ENCODE peak calls at places on chromosomes 12 and 14, in ten cellular contexts. One of them, this sample, is unnamed.

GRCh38 chr12:80044694-80045046 is 54.7 kb upstream of the OTOGL start:
- DNase-seq in stomach: no peak
- DNase-seq in GM20000: no peak
- DNase-seq in GM10248: no peak
- DNase-seq in uterus: no peak
- DNase-seq in AG09309: peak; percentile 64
- DNase-seq in heart left ventricle: no peak
- DNase-seq in endothelial cell: no peak
- DNase-seq in astrocyte: peak; percentile 92
- DNase-seq in astrocyte of the cerebellum: peak; percentile 73
- DNase-seq in this sample: peak; percentile 58

GRCh38 chr12:80226576-80226975 is 127.2 kb downstream of the OTOGL start:
- DNase-seq in stomach: no peak
- DNase-seq in GM20000: no peak
- DNase-seq in GM10248: no peak
- DNase-seq in uterus: no peak
- DNase-seq in AG09309: peak; percentile 33
- DNase-seq in heart left ventricle: no peak
- DNase-seq in endothelial cell: no peak
- DNase-seq in astrocyte: peak; percentile 69
- DNase-seq in astrocyte of the cerebellum: no peak
- DNase-seq in this sample: no peak

GRCh38 chr14:35254736-35255135 is 37.4 kb upstream of the PSMA6 start:
- DNase-seq in stomach: no peak
- DNase-seq in GM20000: peak; percentile 18
- DNase-seq in GM10248: peak; percentile 37
- DNase-seq in uterus: no peak
- DNase-seq in AG09309: no peak
- DNase-seq in heart left ventricle: no peak
- DNase-seq in endothelial cell: no peak
- DNase-seq in astrocyte: no peak
- DNase-seq in astrocyte of the cerebellum: no peak
- DNase-seq in this sample: no peak

GRCh38 chr12:127284870-127285431 is 982.0 kb upstream of the TMEM132C start:
- DNase-seq in stomach: no peak
- DNase-seq in GM20000: no peak
- DNase-seq in GM10248: no peak
- DNase-seq in uterus: no peak
- DNase-seq in AG09309: peak; percentile 99
- DNase-seq in heart left ventricle: no peak
- DNase-seq in endothelial cell: no peak
- DNase-seq in astrocyte: peak; percentile 86
- DNase-seq in astrocyte of the cerebellum: peak; percentile 12
- DNase-seq in this sample: peak; percentile 92

GRCh38 chr12:8907513-8907912 is 6.8 kb upstream of the PHC1 start:
- DNase-seq in stomach: no peak
- DNase-seq in GM20000: no peak
- DNase-seq in GM10248: no peak
- DNase-seq in uterus: no peak
- DNase-seq in AG09309: no peak
- DNase-seq in heart left ventricle: no peak
- DNase-seq in endothelial cell: no peak
- DNase-seq in astrocyte: no peak
- DNase-seq in astrocyte of the cerebellum: no peak
- DNase-seq in this sample: no peak

GRCh38 chr12:45934956-45935355 is 55.4 kb downstream of the SCAF11 start:
- DNase-seq in stomach: no peak
- DNase-seq in GM20000: no peak
- DNase-seq in GM10248: no peak
- DNase-seq in uterus: no peak
- DNase-seq in AG09309: no peak
- DNase-seq in heart left ventricle: no peak
- DNase-seq in endothelial cell: no peak
- DNase-seq in astrocyte: no peak
- DNase-seq in astrocyte of the cerebellum: no peak
- DNase-seq in this sample: no peak

GRCh38 chr12:69655616-69656336 is 43.3 kb downstream of the BEST3 start:
- DNase-seq in stomach: no peak
- DNase-seq in GM20000: no peak
- DNase-seq in GM10248: no peak
- DNase-seq in uterus: no peak
- DNase-seq in AG09309: peak; percentile 59
- DNase-seq in heart left ventricle: no peak
- DNase-seq in endothelial cell: no peak
- DNase-seq in astrocyte: peak; percentile 93
- DNase-seq in astrocyte of the cerebellum: peak; percentile 78
- DNase-seq in this sample: peak; percentile 71

GRCh38 chr12:68264175-68264863 is 10.9 kb upstream of the IL22 start:
- DNase-seq in stomach: no peak
- DNase-seq in GM20000: no peak
- DNase-seq in GM10248: no peak
- DNase-seq in uterus: no peak
- DNase-seq in AG09309: no peak
- DNase-seq in heart left ventricle: no peak
- DNase-seq in endothelial cell: no peak
- DNase-seq in astrocyte: peak; percentile 48
- DNase-seq in astrocyte of the cerebellum: no peak
- DNase-seq in this sample: no peak

GRCh38 chr12:27463826-27464554 is 17.5 kb downstream of the SMCO2 start:
- DNase-seq in stomach: no peak
- DNase-seq in GM20000: no peak
- DNase-seq in GM10248: no peak
- DNase-seq in uterus: peak; percentile 70
- DNase-seq in AG09309: peak; percentile 37
- DNase-seq in heart left ventricle: peak; percentile 57
- DNase-seq in endothelial cell: no peak
- DNase-seq in astrocyte: peak; percentile 21
- DNase-seq in astrocyte of the cerebellum: no peak
- DNase-seq in this sample: no peak

GRCh38 chr14:64970776-64971451 is 1.2 kb downstream of the RAB15 start:
- DNase-seq in stomach: no peak
- DNase-seq in GM20000: no peak
- DNase-seq in GM10248: no peak
- DNase-seq in uterus: no peak
- DNase-seq in AG09309: no peak
- DNase-seq in heart left ventricle: no peak
- DNase-seq in endothelial cell: no peak
- DNase-seq in astrocyte: no peak
- DNase-seq in astrocyte of the cerebellum: no peak
- DNase-seq in this sample: no peak

GRCh38 chr12:95582230-95583058 is 31.2 kb upstream of the USP44 start:
- DNase-seq in stomach: no peak
- DNase-seq in GM20000: no peak
- DNase-seq in GM10248: no peak
- DNase-seq in uterus: no peak
- DNase-seq in AG09309: no peak
- DNase-seq in heart left ventricle: no peak
- DNase-seq in endothelial cell: no peak
- DNase-seq in astrocyte: peak; percentile 22
- DNase-seq in astrocyte of the cerebellum: peak; percentile 51
- DNase-seq in this sample: no peak

GRCh38 chr12:71139153-71139735 is 18.6 kb downstream of the TSPAN8 start:
- DNase-seq in stomach: no peak
- DNase-seq in GM20000: no peak
- DNase-seq in GM10248: no peak
- DNase-seq in uterus: no peak
- DNase-seq in AG09309: no peak
- DNase-seq in heart left ventricle: no peak
- DNase-seq in endothelial cell: no peak
- DNase-seq in astrocyte: no peak
- DNase-seq in astrocyte of the cerebellum: no peak
- DNase-seq in this sample: no peak

GRCh38 chr12:71135812-71136176 is 22.0 kb downstream of the TSPAN8 start:
- DNase-seq in stomach: no peak
- DNase-seq in GM20000: no peak
- DNase-seq in GM10248: no peak
- DNase-seq in uterus: no peak
- DNase-seq in AG09309: no peak
- DNase-seq in heart left ventricle: no peak
- DNase-seq in endothelial cell: no peak
- DNase-seq in astrocyte: no peak
- DNase-seq in astrocyte of the cerebellum: no peak
- DNase-seq in this sample: no peak

GRCh38 chr12:71135077-71135811 is 22.6 kb downstream of the TSPAN8 start:
- DNase-seq in stomach: no peak
- DNase-seq in GM20000: no peak
- DNase-seq in GM10248: no peak
- DNase-seq in uterus: no peak
- DNase-seq in AG09309: no peak
- DNase-seq in heart left ventricle: no peak
- DNase-seq in endothelial cell: no peak
- DNase-seq in astrocyte: no peak
- DNase-seq in astrocyte of the cerebellum: no peak
- DNase-seq in this sample: no peak

GRCh38 chr12:71141270-71141948 is 16.4 kb downstream of the TSPAN8 start:
- DNase-seq in stomach: peak; percentile 29
- DNase-seq in GM20000: no peak
- DNase-seq in GM10248: no peak
- DNase-seq in uterus: no peak
- DNase-seq in AG09309: no peak
- DNase-seq in heart left ventricle: no peak
- DNase-seq in endothelial cell: no peak
- DNase-seq in astrocyte: no peak
- DNase-seq in astrocyte of the cerebellum: no peak
- DNase-seq in this sample: no peak

GRCh38 chr12:71138011-71138410 is 19.8 kb downstream of the TSPAN8 start:
- DNase-seq in stomach: no peak
- DNase-seq in GM20000: no peak
- DNase-seq in GM10248: no peak
- DNase-seq in uterus: no peak
- DNase-seq in AG09309: no peak
- DNase-seq in heart left ventricle: no peak
- DNase-seq in endothelial cell: no peak
- DNase-seq in astrocyte: no peak
- DNase-seq in astrocyte of the cerebellum: no peak
- DNase-seq in this sample: no peak
- TF ChIP-seq CTCF in stomach: no peak
- TF ChIP-seq CTCF in GM20000: no peak
- TF ChIP-seq CTCF in GM10248: no peak
- TF ChIP-seq CTCF in uterus: no peak
- TF ChIP-seq CTCF in AG09309: no peak
- TF ChIP-seq CTCF in heart left ventricle: no peak
- TF ChIP-seq CTCF in endothelial cell: no peak
- TF ChIP-seq CTCF in astrocyte: no peak
- TF ChIP-seq CTCF in astrocyte of the cerebellum: no peak
- TF ChIP-seq CTCF in this sample: no peak

DNA sequence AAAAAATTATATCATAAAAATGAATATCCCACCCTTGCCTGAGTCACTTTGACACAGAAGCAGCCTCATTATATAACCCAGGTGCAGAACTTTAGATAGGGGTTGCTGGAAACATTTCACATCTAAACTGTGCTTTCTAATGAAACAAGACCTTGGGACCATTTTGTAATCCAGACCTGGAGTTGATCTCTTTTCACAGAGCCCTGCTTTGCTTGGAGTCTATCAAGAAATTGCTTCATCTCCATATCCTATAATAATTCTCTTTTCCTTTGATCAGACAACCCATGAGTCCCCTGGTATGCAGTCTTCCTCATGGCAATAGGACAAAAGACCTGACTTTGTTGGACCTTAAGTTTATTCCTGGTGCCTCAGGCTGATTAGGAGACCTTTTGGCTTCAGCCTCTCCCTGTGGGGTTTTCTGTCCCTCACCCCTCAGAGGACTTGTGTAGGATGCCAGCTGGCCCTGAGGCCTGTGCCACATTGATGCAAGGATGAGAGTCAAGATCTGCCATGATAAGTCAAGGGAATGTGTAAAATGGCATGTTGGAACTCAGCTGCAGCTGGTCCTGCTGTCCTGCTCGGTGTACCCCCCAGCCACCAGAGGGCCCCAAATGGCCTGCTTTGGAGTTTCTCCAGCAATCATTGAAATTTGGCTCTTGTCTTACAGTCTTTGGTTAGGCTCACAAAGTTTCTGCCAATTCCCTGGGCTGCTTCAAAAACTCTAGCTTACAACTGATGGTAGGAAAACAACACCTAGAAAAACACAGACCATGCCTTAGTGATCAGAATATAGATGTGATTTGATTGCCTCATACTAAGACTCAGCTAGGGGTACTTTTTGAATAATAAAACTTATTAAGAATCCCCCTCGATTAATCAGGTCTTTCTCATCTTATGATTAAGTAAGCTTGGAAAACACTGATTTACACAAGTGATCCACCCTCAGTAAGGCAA is 76.6 kb downstream of the HSD17B6 start:
- DNase-seq in stomach: peak; percentile 29
- DNase-seq in GM20000: peak; percentile 48
- DNase-seq in GM10248: peak; percentile 41
- DNase-seq in uterus: no peak
- DNase-seq in AG09309: no peak
- DNase-seq in heart left ventricle: peak; percentile 33
- DNase-seq in endothelial cell: peak; percentile 71
- DNase-seq in astrocyte: peak; percentile 2
- DNase-seq in astrocyte of the cerebellum: no peak
- DNase-seq in this sample: no peak
- TF ChIP-seq CTCF in stomach: no peak
- TF ChIP-seq CTCF in GM20000: peak; percentile 57
- TF ChIP-seq CTCF in GM10248: peak; percentile 70
- TF ChIP-seq CTCF in uterus: no peak
- TF ChIP-seq CTCF in AG09309: peak; percentile 38
- TF ChIP-seq CTCF in heart left ventricle: peak; percentile 38
- TF ChIP-seq CTCF in endothelial cell: peak; percentile 32
- TF ChIP-seq CTCF in astrocyte: peak; percentile 25
- TF ChIP-seq CTCF in astrocyte of the cerebellum: peak; percentile 14
- TF ChIP-seq CTCF in this sample: peak; percentile 29

DNA sequence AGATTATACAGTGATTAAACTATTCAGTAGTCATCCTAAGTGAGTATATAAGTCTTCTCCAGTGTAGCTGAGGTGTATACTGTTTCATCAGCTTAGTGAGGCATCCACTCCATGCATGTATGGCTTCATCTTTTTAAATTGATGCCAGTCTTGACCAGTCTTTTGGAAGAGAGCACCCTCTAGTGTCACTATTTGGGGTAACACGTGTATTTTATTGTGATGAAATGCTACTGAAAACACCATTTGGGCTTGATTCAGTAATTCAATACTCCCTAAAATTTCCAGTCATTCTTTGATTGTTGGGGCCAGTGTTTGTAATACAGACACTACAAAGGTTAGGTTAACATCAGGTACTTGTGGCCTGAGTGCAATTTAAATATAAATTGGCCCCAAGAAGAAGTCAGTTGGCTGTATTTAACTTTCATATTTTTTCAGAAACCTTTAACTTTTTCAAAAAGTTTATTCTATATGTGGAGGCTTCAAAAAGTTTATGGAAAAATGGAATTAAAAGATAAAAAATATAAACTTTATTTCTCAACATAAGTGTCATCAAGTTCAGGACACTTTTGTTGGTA is 35.3 kb downstream of the MIPOL1 start:
- DNase-seq in stomach: no peak
- DNase-seq in GM20000: peak; percentile 7
- DNase-seq in GM10248: peak; percentile 8
- DNase-seq in uterus: no peak
- DNase-seq in AG09309: peak; percentile 43
- DNase-seq in heart left ventricle: no peak
- DNase-seq in endothelial cell: peak; percentile 48
- DNase-seq in astrocyte: peak; percentile 27
- DNase-seq in astrocyte of the cerebellum: peak; percentile 34
- DNase-seq in this sample: peak; percentile 12
- TF ChIP-seq CTCF in stomach: peak; percentile 45
- TF ChIP-seq CTCF in GM20000: peak; percentile 37
- TF ChIP-seq CTCF in GM10248: peak; percentile 52
- TF ChIP-seq CTCF in uterus: peak; percentile 41
- TF ChIP-seq CTCF in AG09309: peak; percentile 53
- TF ChIP-seq CTCF in heart left ventricle: peak; percentile 45
- TF ChIP-seq CTCF in endothelial cell: peak; percentile 78
- TF ChIP-seq CTCF in astrocyte: peak; percentile 61
- TF ChIP-seq CTCF in astrocyte of the cerebellum: peak; percentile 67
- TF ChIP-seq CTCF in this sample: peak; percentile 46

GRCh38 chr14:55532645-55533309 is 47.2 kb upstream of the KTN1 start:
- DNase-seq in stomach: no peak
- DNase-seq in GM20000: no peak
- DNase-seq in GM10248: no peak
- DNase-seq in uterus: no peak
- DNase-seq in AG09309: no peak
- DNase-seq in heart left ventricle: no peak
- DNase-seq in endothelial cell: peak; percentile 34
- DNase-seq in astrocyte: no peak
- DNase-seq in astrocyte of the cerebellum: no peak
- DNase-seq in this sample: no peak
- TF ChIP-seq CTCF in stomach: no peak
- TF ChIP-seq CTCF in GM20000: no peak
- TF ChIP-seq CTCF in GM10248: no peak
- TF ChIP-seq CTCF in uterus: no peak
- TF ChIP-seq CTCF in AG09309: peak; percentile 5
- TF ChIP-seq CTCF in heart left ventricle: no peak
- TF ChIP-seq CTCF in endothelial cell: peak; percentile 44
- TF ChIP-seq CTCF in astrocyte: no peak
- TF ChIP-seq CTCF in astrocyte of the cerebellum: peak; percentile 28
- TF ChIP-seq CTCF in this sample: no peak

This sample was measured in AG04449.